ENCODE peak calls at places on chromosomes 13 and 19, in six cellular contexts. J, D, T, G, C and W are unnamed samples.

GRCh38 chr13:113219311-113219940 is 10.0 kb downstream of the CUL4A start:
- DNase-seq in J (no peak), T (no peak), G (no peak), D (no peak), C (no peak), W (no peak)

GRCh38 chr19:16589917-16590316 is 17.7 kb upstream of the SLC35E1 start:
- DNase-seq in T (no peak), D (no peak), J (no peak), C (no peak), G (no peak), W (no peak)

GRCh38 chr19:49920624-49921363 is 8.2 kb upstream of the ATF5 start:
- DNase-seq in D (no peak), J (no peak), C (no peak), G (no peak), T (no peak), W (no peak)

GRCh38 chr19:4567584-4568071 is 8.1 kb upstream of the SEMA6B start:
- DNase-seq in D (no peak), J (peak), G (no peak), C (no peak), T (peak), W (peak)

GRCh38 chr13:32175307-32175706 is 139.9 kb downstream of the ZAR1L start:
- DNase-seq in G (no peak), C (no peak), T (no peak), D (no peak), J (no peak), W (no peak)

GRCh38 chr19:49475191-49475932 is 1.3 kb downstream of the FLT3LG start:
- DNase-seq in C (no peak), G (no peak), T (no peak), D (no peak), J (no peak), W (no peak)

GRCh38 chr13:47719164-47719563 is 281.9 kb downstream of the SUCLA2 start:
- DNase-seq in C (no peak), J (no peak), D (no peak), T (no peak), G (no peak), W (no peak)

GRCh38 chr19:1081301-1082164 is 13.6 kb downstream of the POLR2E start:
- DNase-seq in D (no peak), T (no peak), C (no peak), G (no peak), J (no peak), W (no peak)

GRCh38 chr13:85665286-85665685 is 133.9 kb downstream of the SLITRK6 start:
- DNase-seq in G (no peak), D (no peak), J (no peak), T (no peak), C (no peak), W (no peak)

GRCh38 chr19:17441241-17442135 is 7.0 kb downstream of the TMEM221 start:
- DNase-seq in J (peak), D (peak), G (no peak), C (no peak), T (no peak), W (no peak)

GRCh38 chr19:34321735-34322134 is 43.3 kb upstream of the GPI start:
- DNase-seq in G (no peak), D (no peak), C (no peak), J (no peak), T (no peak), W (no peak)

GRCh38 chr13:113577881-113578435 is 6.6 kb upstream of the TFDP1 start:
- DNase-seq in J (no peak), C (no peak), G (no peak), D (no peak), T (no peak), W (no peak)

GRCh38 chr19:48968179-48968661 is 3.1 kb downstream of the FTL start:
- DNase-seq in G (no peak), D (no peak), J (no peak), C (no peak), T (no peak), W (no peak)

GRCh38 chr19:51274037-51274370 is 23.1 kb downstream of the SIGLECL1 start:
- DNase-seq in G (no peak), C (no peak), J (no peak), D (no peak), T (no peak), W (no peak)